ENCODE peak calls at places on chromosome 20, in ten cellular contexts. One of them, this sample, is unnamed.

GRCh38 chr20:38198238-38198861 is 33.3 kb upstream of the TGM2 start:
- DNase-seq in pancreas: no peak
- DNase-seq in MM.1S: no peak
- DNase-seq in dorsolateral prefrontal cortex: no peak
- DNase-seq in astrocyte of the spinal cord: no peak
- DNase-seq in brain microvascular endothelial cell: no peak
- DNase-seq in heart right ventricle: no peak
- DNase-seq in HFFc6: peak; percentile 55
- DNase-seq in OCI-LY7: no peak
- DNase-seq in ovary: no peak
- DNase-seq in this sample: no peak

GRCh38 chr20:36563415-36563814 is 10.0 kb upstream of the TGIF2 start:
- DNase-seq in pancreas: no peak
- DNase-seq in MM.1S: no peak
- DNase-seq in dorsolateral prefrontal cortex: no peak
- DNase-seq in astrocyte of the spinal cord: no peak
- DNase-seq in brain microvascular endothelial cell: no peak
- DNase-seq in heart right ventricle: no peak
- DNase-seq in HFFc6: no peak
- DNase-seq in OCI-LY7: no peak
- DNase-seq in ovary: no peak
- DNase-seq in this sample: no peak

GRCh38 chr20:38473353-38473795 is 731 bp downstream of the RALGAPB start:
- DNase-seq in pancreas: no peak
- DNase-seq in MM.1S: peak; percentile 37
- DNase-seq in dorsolateral prefrontal cortex: peak; percentile 32
- DNase-seq in astrocyte of the spinal cord: peak; percentile 8
- DNase-seq in brain microvascular endothelial cell: no peak
- DNase-seq in heart right ventricle: peak; percentile 32
- DNase-seq in HFFc6: peak; percentile 10
- DNase-seq in OCI-LY7: peak; percentile 16
- DNase-seq in ovary: no peak
- DNase-seq in this sample: no peak

GRCh38 chr20:37417857-37418501 is 72.0 kb downstream of the SRC start:
- DNase-seq in pancreas: no peak
- DNase-seq in MM.1S: no peak
- DNase-seq in dorsolateral prefrontal cortex: no peak
- DNase-seq in astrocyte of the spinal cord: no peak
- DNase-seq in brain microvascular endothelial cell: no peak
- DNase-seq in heart right ventricle: no peak
- DNase-seq in HFFc6: no peak
- DNase-seq in OCI-LY7: no peak
- DNase-seq in ovary: no peak
- DNase-seq in this sample: no peak

GRCh38 chr20:38211200-38212097 is 46.4 kb upstream of the TGM2 start:
- DNase-seq in pancreas: no peak
- DNase-seq in MM.1S: no peak
- DNase-seq in dorsolateral prefrontal cortex: peak; percentile 47
- DNase-seq in astrocyte of the spinal cord: no peak
- DNase-seq in brain microvascular endothelial cell: no peak
- DNase-seq in heart right ventricle: no peak
- DNase-seq in HFFc6: no peak
- DNase-seq in OCI-LY7: no peak
- DNase-seq in ovary: no peak
- DNase-seq in this sample: no peak

GRCh38 chr20:20555838-20556237 is 156.6 kb downstream of the RALGAPA2 start:
- DNase-seq in pancreas: no peak
- DNase-seq in MM.1S: no peak
- DNase-seq in dorsolateral prefrontal cortex: no peak
- DNase-seq in astrocyte of the spinal cord: no peak
- DNase-seq in brain microvascular endothelial cell: no peak
- DNase-seq in heart right ventricle: no peak
- DNase-seq in HFFc6: no peak
- DNase-seq in OCI-LY7: no peak
- DNase-seq in ovary: no peak
- DNase-seq in this sample: no peak

GRCh38 chr20:61535536-61535935 is 283.5 kb downstream of the CDH4 start:
- DNase-seq in pancreas: no peak
- DNase-seq in MM.1S: no peak
- DNase-seq in dorsolateral prefrontal cortex: no peak
- DNase-seq in astrocyte of the spinal cord: no peak
- DNase-seq in brain microvascular endothelial cell: no peak
- DNase-seq in heart right ventricle: no peak
- DNase-seq in HFFc6: no peak
- DNase-seq in OCI-LY7: no peak
- DNase-seq in ovary: no peak
- DNase-seq in this sample: no peak

GRCh38 chr20:60062431-60063336 is 104.5 kb downstream of the CDH26 start:
- DNase-seq in pancreas: no peak
- DNase-seq in MM.1S: no peak
- DNase-seq in dorsolateral prefrontal cortex: peak; percentile 55
- DNase-seq in astrocyte of the spinal cord: peak; percentile 71
- DNase-seq in brain microvascular endothelial cell: peak; percentile 78
- DNase-seq in heart right ventricle: no peak
- DNase-seq in HFFc6: peak; percentile 91
- DNase-seq in OCI-LY7: no peak
- DNase-seq in ovary: no peak
- DNase-seq in this sample: no peak

GRCh38 chr20:23659989-23660837 is 22.5 kb upstream of the CST3 start:
- DNase-seq in pancreas: no peak
- DNase-seq in MM.1S: no peak
- DNase-seq in dorsolateral prefrontal cortex: no peak
- DNase-seq in astrocyte of the spinal cord: peak; percentile 41
- DNase-seq in brain microvascular endothelial cell: no peak
- DNase-seq in heart right ventricle: peak; percentile 47
- DNase-seq in HFFc6: no peak
- DNase-seq in OCI-LY7: no peak
- DNase-seq in ovary: no peak
- DNase-seq in this sample: no peak

GRCh38 chr20:25008388-25009217 is 16.1 kb upstream of the APMAP start:
- DNase-seq in pancreas: no peak
- DNase-seq in MM.1S: no peak
- DNase-seq in dorsolateral prefrontal cortex: peak; percentile 16
- DNase-seq in astrocyte of the spinal cord: no peak
- DNase-seq in brain microvascular endothelial cell: no peak
- DNase-seq in heart right ventricle: no peak
- DNase-seq in HFFc6: no peak
- DNase-seq in OCI-LY7: no peak
- DNase-seq in ovary: no peak
- DNase-seq in this sample: no peak

GRCh38 chr20:11847827-11848226 is 69.9 kb upstream of the BTBD3 start:
- DNase-seq in pancreas: no peak
- DNase-seq in MM.1S: no peak
- DNase-seq in dorsolateral prefrontal cortex: no peak
- DNase-seq in astrocyte of the spinal cord: no peak
- DNase-seq in brain microvascular endothelial cell: no peak
- DNase-seq in heart right ventricle: no peak
- DNase-seq in HFFc6: no peak
- DNase-seq in OCI-LY7: no peak
- DNase-seq in ovary: no peak
- DNase-seq in this sample: no peak

GRCh38 chr20:51306521-51307358 is 235.8 kb downstream of the NFATC2 start:
- DNase-seq in pancreas: peak; percentile 49
- DNase-seq in MM.1S: peak; percentile 68
- DNase-seq in dorsolateral prefrontal cortex: peak; percentile 81
- DNase-seq in astrocyte of the spinal cord: peak; percentile 78
- DNase-seq in brain microvascular endothelial cell: peak; percentile 69
- DNase-seq in heart right ventricle: peak; percentile 64
- DNase-seq in HFFc6: peak; percentile 36
- DNase-seq in OCI-LY7: peak; percentile 74
- DNase-seq in ovary: peak; percentile 73
- DNase-seq in this sample: peak; percentile 87

GRCh38 chr20:36847009-36847709 is 28.8 kb upstream of the TLDC2 start:
- DNase-seq in pancreas: no peak
- DNase-seq in MM.1S: no peak
- DNase-seq in dorsolateral prefrontal cortex: peak; percentile 74
- DNase-seq in astrocyte of the spinal cord: peak; percentile 69
- DNase-seq in brain microvascular endothelial cell: peak; percentile 83
- DNase-seq in heart right ventricle: peak; percentile 73
- DNase-seq in HFFc6: peak; percentile 92
- DNase-seq in OCI-LY7: no peak
- DNase-seq in ovary: peak; percentile 89
- DNase-seq in this sample: no peak

GRCh38 chr20:25195962-25196700 is 619 bp downstream of the ENTPD6 start:
- DNase-seq in pancreas: peak; percentile 56
- DNase-seq in MM.1S: peak; percentile 18
- DNase-seq in dorsolateral prefrontal cortex: no peak
- DNase-seq in astrocyte of the spinal cord: no peak
- DNase-seq in brain microvascular endothelial cell: peak; percentile 12
- DNase-seq in heart right ventricle: no peak
- DNase-seq in HFFc6: peak; percentile 6
- DNase-seq in OCI-LY7: no peak
- DNase-seq in ovary: no peak
- DNase-seq in this sample: no peak

GRCh38 chr20:38355161-38356012 is 9.1 kb downstream of the LBP start:
- DNase-seq in pancreas: no peak
- DNase-seq in MM.1S: no peak
- DNase-seq in dorsolateral prefrontal cortex: no peak
- DNase-seq in astrocyte of the spinal cord: no peak
- DNase-seq in brain microvascular endothelial cell: no peak
- DNase-seq in heart right ventricle: no peak
- DNase-seq in HFFc6: no peak
- DNase-seq in OCI-LY7: peak; percentile 23
- DNase-seq in ovary: no peak
- DNase-seq in this sample: peak; percentile 25

GRCh38 chr20:21161926-21162325 is 36.0 kb downstream of the KIZ start:
- DNase-seq in pancreas: no peak
- DNase-seq in MM.1S: no peak
- DNase-seq in dorsolateral prefrontal cortex: no peak
- DNase-seq in astrocyte of the spinal cord: no peak
- DNase-seq in brain microvascular endothelial cell: no peak
- DNase-seq in heart right ventricle: no peak
- DNase-seq in HFFc6: no peak
- DNase-seq in OCI-LY7: no peak
- DNase-seq in ovary: no peak
- DNase-seq in this sample: no peak

GRCh38 chr20:1210501-1210900 is 7.2 kb downstream of the C20orf202 start:
- DNase-seq in pancreas: no peak
- DNase-seq in MM.1S: no peak
- DNase-seq in dorsolateral prefrontal cortex: no peak
- DNase-seq in astrocyte of the spinal cord: no peak
- DNase-seq in brain microvascular endothelial cell: no peak
- DNase-seq in heart right ventricle: no peak
- DNase-seq in HFFc6: no peak
- DNase-seq in OCI-LY7: no peak
- DNase-seq in ovary: no peak
- DNase-seq in this sample: no peak

GRCh38 chr20:38131588-38132121 is 33.4 kb downstream of the TGM2 start:
- DNase-seq in pancreas: no peak
- DNase-seq in MM.1S: no peak
- DNase-seq in dorsolateral prefrontal cortex: no peak
- DNase-seq in astrocyte of the spinal cord: no peak
- DNase-seq in brain microvascular endothelial cell: no peak
- DNase-seq in heart right ventricle: no peak
- DNase-seq in HFFc6: peak; percentile 58
- DNase-seq in OCI-LY7: no peak
- DNase-seq in ovary: no peak
- DNase-seq in this sample: no peak

GRCh38 chr20:58692579-58693225 is at the start of gene NPEPL1:
- DNase-seq in pancreas: peak; percentile 53
- DNase-seq in MM.1S: peak; percentile 85
- DNase-seq in dorsolateral prefrontal cortex: peak; percentile 23
- DNase-seq in astrocyte of the spinal cord: peak; percentile 53
- DNase-seq in brain microvascular endothelial cell: no peak
- DNase-seq in heart right ventricle: peak; percentile 50
- DNase-seq in HFFc6: no peak
- DNase-seq in OCI-LY7: peak; percentile 67
- DNase-seq in ovary: peak; percentile 71
- DNase-seq in this sample: peak; percentile 95
- TF ChIP-seq CTCF in pancreas: no peak
- TF ChIP-seq CTCF in MM.1S: no peak
- TF ChIP-seq CTCF in dorsolateral prefrontal cortex: no peak
- TF ChIP-seq CTCF in astrocyte of the spinal cord: peak; percentile 15
- TF ChIP-seq CTCF in brain microvascular endothelial cell: peak; percentile 28
- TF ChIP-seq CTCF in heart right ventricle: no peak
- TF ChIP-seq CTCF in HFFc6: no peak
- TF ChIP-seq CTCF in OCI-LY7: no peak
- TF ChIP-seq CTCF in ovary: no peak
- TF ChIP-seq CTCF in this sample: peak; percentile 63

DNA sequence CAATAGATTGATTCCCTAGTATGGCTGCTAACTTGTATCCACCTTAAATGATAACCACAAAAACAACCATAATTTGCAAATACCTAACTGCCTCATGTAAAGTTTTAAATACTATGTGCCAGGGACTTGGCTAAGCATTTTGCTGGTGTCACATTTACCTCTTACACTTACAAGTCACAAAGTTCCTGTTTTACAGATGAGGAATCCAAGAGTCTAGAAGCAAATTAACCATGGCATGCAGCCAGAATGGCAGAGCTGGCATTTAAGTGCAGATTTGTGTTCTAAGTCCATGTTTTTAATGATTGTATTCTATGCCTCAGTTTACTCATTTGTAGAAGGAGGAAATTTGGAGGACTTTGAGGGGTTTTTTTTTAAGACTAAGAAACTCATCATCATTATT is 696.7 kb downstream of the PTPRT start:
- DNase-seq in pancreas: no peak
- DNase-seq in MM.1S: no peak
- DNase-seq in dorsolateral prefrontal cortex: no peak
- DNase-seq in astrocyte of the spinal cord: no peak
- DNase-seq in brain microvascular endothelial cell: no peak
- DNase-seq in heart right ventricle: no peak
- DNase-seq in HFFc6: no peak
- DNase-seq in OCI-LY7: no peak
- DNase-seq in ovary: no peak
- DNase-seq in this sample: no peak
- TF ChIP-seq CTCF in pancreas: no peak
- TF ChIP-seq CTCF in MM.1S: no peak
- TF ChIP-seq CTCF in dorsolateral prefrontal cortex: no peak
- TF ChIP-seq CTCF in astrocyte of the spinal cord: no peak
- TF ChIP-seq CTCF in brain microvascular endothelial cell: no peak
- TF ChIP-seq CTCF in heart right ventricle: no peak
- TF ChIP-seq CTCF in HFFc6: no peak
- TF ChIP-seq CTCF in OCI-LY7: no peak
- TF ChIP-seq CTCF in ovary: no peak
- TF ChIP-seq CTCF in this sample: no peak

DNA sequence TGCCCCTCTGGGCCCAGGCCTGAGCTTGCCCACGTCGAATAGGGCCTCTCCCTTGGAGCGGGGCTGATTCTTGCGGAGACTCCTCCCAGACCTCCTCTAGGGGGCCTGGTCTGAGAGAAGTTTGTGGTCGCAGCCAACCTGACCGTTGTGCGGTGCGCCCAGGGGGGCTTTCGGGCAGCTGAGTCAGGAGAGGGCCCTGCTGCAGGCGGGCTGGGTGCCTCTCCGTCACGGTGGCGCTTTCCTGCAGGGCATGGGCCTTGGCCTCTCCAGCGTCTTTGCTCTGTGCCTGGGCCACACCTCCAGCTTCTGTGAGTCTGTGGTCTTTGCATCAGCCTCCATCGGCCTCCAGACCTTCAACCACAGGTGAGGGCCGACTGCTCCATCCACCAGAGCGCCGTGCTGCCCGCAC is 12.9 kb downstream of the SLC17A9 start:
- DNase-seq in pancreas: no peak
- DNase-seq in MM.1S: no peak
- DNase-seq in dorsolateral prefrontal cortex: no peak
- DNase-seq in astrocyte of the spinal cord: no peak
- DNase-seq in brain microvascular endothelial cell: no peak
- DNase-seq in heart right ventricle: no peak
- DNase-seq in HFFc6: no peak
- DNase-seq in OCI-LY7: no peak
- DNase-seq in ovary: no peak
- DNase-seq in this sample: no peak
- TF ChIP-seq CTCF in pancreas: no peak
- TF ChIP-seq CTCF in MM.1S: no peak
- TF ChIP-seq CTCF in dorsolateral prefrontal cortex: no peak
- TF ChIP-seq CTCF in astrocyte of the spinal cord: no peak
- TF ChIP-seq CTCF in brain microvascular endothelial cell: no peak
- TF ChIP-seq CTCF in heart right ventricle: no peak
- TF ChIP-seq CTCF in HFFc6: peak; percentile 16
- TF ChIP-seq CTCF in OCI-LY7: no peak
- TF ChIP-seq CTCF in ovary: no peak
- TF ChIP-seq CTCF in this sample: no peak

GRCh38 chr20:64224344-64225165 is 31.0 kb upstream of the PCMTD2 start:
- DNase-seq in pancreas: no peak
- DNase-seq in MM.1S: no peak
- DNase-seq in dorsolateral prefrontal cortex: no peak
- DNase-seq in astrocyte of the spinal cord: peak; percentile 91
- DNase-seq in brain microvascular endothelial cell: peak; percentile 87
- DNase-seq in heart right ventricle: peak; percentile 29
- DNase-seq in HFFc6: peak; percentile 93
- DNase-seq in OCI-LY7: no peak
- DNase-seq in ovary: no peak
- DNase-seq in this sample: no peak
- TF ChIP-seq CTCF in pancreas: no peak
- TF ChIP-seq CTCF in MM.1S: no peak
- TF ChIP-seq CTCF in dorsolateral prefrontal cortex: no peak
- TF ChIP-seq CTCF in astrocyte of the spinal cord: no peak
- TF ChIP-seq CTCF in brain microvascular endothelial cell: peak; percentile 20
- TF ChIP-seq CTCF in heart right ventricle: no peak
- TF ChIP-seq CTCF in HFFc6: peak; percentile 13
- TF ChIP-seq CTCF in OCI-LY7: no peak
- TF ChIP-seq CTCF in ovary: no peak
- TF ChIP-seq CTCF in this sample: no peak